ENCODE peak calls at places on chromosomes 4 and X, in nine cellular contexts. M, A, X, G, V, Q, E, J and Y are unnamed samples.

GRCh38 chrX:119477812-119478232 is 9.6 kb downstream of the SLC25A5 start:
- DNase-seq in M (peak), A (no peak), X (peak), G (peak), V (no peak), Q (no peak), E (peak), J (no peak), Y (peak)

GRCh38 chr4:187124311-187124710 is 400.7 kb upstream of the FAT1 start:
- DNase-seq in M (peak), A (no peak), X (no peak), G (no peak), V (no peak), Q (no peak), E (no peak), J (no peak), Y (no peak)

GRCh38 chr4:171954650-171955049 is 141.4 kb downstream of the GALNTL6 start:
- DNase-seq in M (no peak), A (no peak), X (peak), G (no peak), V (no peak), Q (no peak), E (no peak), J (no peak), Y (no peak)

GRCh38 chr4:14834382-14834781 is 167.9 kb upstream of the CPEB2 start:
- DNase-seq in M (no peak), A (no peak), X (no peak), G (no peak), V (no peak), Q (no peak), E (no peak), J (no peak), Y (no peak)

GRCh38 chrX:131827935-131828334 is 195.2 kb upstream of the STK26 start:
- DNase-seq in M (peak), A (peak), X (no peak), G (peak), V (peak), Q (no peak), E (peak), J (no peak), Y (peak)

GRCh38 chr4:88865466-88865865 is 167.8 kb upstream of the NAP1L5 start:
- DNase-seq in M (no peak), A (no peak), X (no peak), G (no peak), V (no peak), Q (no peak), E (no peak), J (no peak), Y (no peak)

GRCh38 chrX:21509912-21510311 is 135.7 kb downstream of the CNKSR2 start:
- DNase-seq in M (no peak), A (no peak), X (peak), G (no peak), V (no peak), Q (no peak), E (no peak), J (no peak), Y (peak)

GRCh38 chr4:124484008-124484407 is 228.5 kb downstream of the ANKRD50 start:
- DNase-seq in M (no peak), A (no peak), X (no peak), G (no peak), V (no peak), Q (no peak), E (no peak), J (no peak), Y (no peak)

GRCh38 chr4:47462799-47463234 is 685 bp downstream of the COMMD8 start:
- DNase-seq in M (no peak), A (no peak), X (no peak), G (no peak), V (no peak), Q (no peak), E (no peak), J (no peak), Y (peak)

GRCh38 chrX:22351966-22352365 is 79.3 kb downstream of the CBLL2 start:
- DNase-seq in M (peak), A (no peak), X (peak), G (no peak), V (no peak), Q (no peak), E (no peak), J (no peak), Y (no peak)

GRCh38 chr4:8609406-8609805 is 16.8 kb downstream of the CPZ start:
- DNase-seq in M (no peak), A (no peak), X (no peak), G (no peak), V (no peak), Q (no peak), E (no peak), J (no peak), Y (no peak)

GRCh38 chrX:137916090-137916746 is 350.3 kb downstream of the ZIC3 start:
- DNase-seq in M (no peak), A (no peak), X (no peak), G (no peak), V (no peak), Q (no peak), E (no peak), J (no peak), Y (no peak)

GRCh38 chr4:6272863-6273660 is 3.4 kb downstream of the WFS1 start:
- DNase-seq in M (peak), A (no peak), X (peak), G (no peak), V (no peak), Q (no peak), E (peak), J (no peak), Y (peak)

GRCh38 chr4:138096384-138097062 is 145.6 kb downstream of the SLC7A11 start:
- DNase-seq in M (no peak), A (no peak), X (no peak), G (no peak), V (no peak), Q (no peak), E (no peak), J (no peak), Y (no peak)

GRCh38 chr4:121720109-121720508 is 23.3 kb upstream of the ANXA5 start:
- DNase-seq in M (peak), A (no peak), X (peak), G (no peak), V (no peak), Q (no peak), E (no peak), J (no peak), Y (peak)

GRCh38 chr4:73856518-73856917 is 3.4 kb downstream of the PF4V1 start:
- DNase-seq in M (peak), A (no peak), X (peak), G (no peak), V (no peak), Q (no peak), E (no peak), J (no peak), Y (no peak)

GRCh38 chr4:66574145-66574978 is 904.1 kb upstream of the EPHA5 start:
- DNase-seq in M (peak), A (no peak), X (peak), G (no peak), V (no peak), Q (no peak), E (no peak), J (no peak), Y (no peak)

GRCh38 chrX:3271485-3272186 is 74.8 kb downstream of the MXRA5 start:
- DNase-seq in M (peak), A (no peak), X (peak), G (no peak), V (no peak), Q (no peak), E (peak), J (no peak), Y (peak)

GRCh38 chr4:140222175-140222574 is 68.2 kb upstream of the MAML3 start:
- DNase-seq in M (peak), A (no peak), X (peak), G (no peak), V (no peak), Q (no peak), E (no peak), J (no peak), Y (no peak)

GRCh38 chrX:130771648-130772312 is 131.2 kb downstream of the ENOX2 start:
- DNase-seq in M (no peak), A (no peak), X (no peak), G (no peak), V (no peak), Q (no peak), E (no peak), J (no peak), Y (no peak)

GRCh38 chr4:2089222-2089621 is 30.1 kb downstream of the NAT8L start:
- DNase-seq in M (no peak), A (no peak), X (no peak), G (no peak), V (no peak), Q (no peak), E (no peak), J (no peak), Y (no peak)

GRCh38 chr4:7507381-7507780 is 72.7 kb upstream of the PSAPL1 start:
- DNase-seq in M (peak), A (no peak), X (no peak), G (no peak), V (no peak), Q (no peak), E (no peak), J (no peak), Y (no peak)

GRCh38 chr4:118285931-118286330 is 66.9 kb downstream of the PRSS12 start:
- DNase-seq in M (no peak), A (no peak), X (no peak), G (no peak), V (no peak), Q (no peak), E (no peak), J (no peak), Y (no peak)

GRCh38 chrX:19678941-19679340 is 163.6 kb upstream of the MAP3K15 start:
- DNase-seq in M (peak), A (no peak), X (peak), G (no peak), V (no peak), Q (no peak), E (no peak), J (no peak), Y (no peak)

GRCh38 chr4:7183161-7183560 is 9.2 kb upstream of the SORCS2 start:
- DNase-seq in M (peak), A (no peak), X (peak), G (no peak), V (peak), Q (no peak), E (no peak), J (peak), Y (no peak)

GRCh38 chr4:5472166-5472565 is 236.2 kb downstream of the EVC2 start:
- DNase-seq in M (peak), A (no peak), X (no peak), G (no peak), V (no peak), Q (no peak), E (no peak), J (no peak), Y (no peak)

GRCh38 chr4:7861440-7861881 is 78.2 kb downstream of the AFAP1 start:
- DNase-seq in M (peak), A (no peak), X (peak), G (no peak), V (no peak), Q (no peak), E (no peak), J (no peak), Y (no peak)

GRCh38 chr4:121221608-121222007 is 57.5 kb upstream of the TNIP3 start:
- DNase-seq in M (no peak), A (no peak), X (no peak), G (no peak), V (no peak), Q (no peak), E (no peak), J (no peak), Y (no peak)

GRCh38 chr4:10336471-10336870 is 120.8 kb downstream of the ZNF518B start:
- DNase-seq in M (peak), A (no peak), X (peak), G (no peak), V (no peak), Q (no peak), E (no peak), J (no peak), Y (no peak)